ENCODE peak calls at places on chromosomes 4 and X, in ten cellular contexts. W is OCI-LY7, G is brain microvascular endothelial cell, R is GM10248, U is choroid plexus epithelial cell, M is left lung, Y is nephron progenitor cell, L is AG04449, Q is fibroblast of lung, C is spleen. D is an unnamed sample.

GRCh38 chrX:340121-340520 is 21.5 kb upstream of the GTPBP6 start:
- DNase-seq in W (no peak), G (no peak), R (no peak), U (no peak), M (peak; percentile 49), Y (no peak), L (no peak), Q (no peak), C (peak; percentile 45), D (no peak)

GRCh38 chrX:31350808-31351074 is 278.9 kb upstream of the FTHL17 start:
- DNase-seq in W (no peak), G (no peak), R (no peak), U (no peak), M (no peak), Y (no peak), L (no peak), Q (no peak), C (no peak), D (no peak)

GRCh38 chrX:101595739-101596419 is 21.9 kb downstream of the ARMCX6 start:
- DNase-seq in W (peak; percentile 53), G (peak; percentile 40), R (peak; percentile 68), U (peak; percentile 85), M (no peak), Y (peak; percentile 23), L (no peak), Q (peak; percentile 64), C (no peak), D (peak; percentile 75)

GRCh38 chrX:10832103-10832502 is 211.7 kb upstream of the MID1 start:
- DNase-seq in W (no peak), G (no peak), R (no peak), U (no peak), M (no peak), Y (no peak), L (no peak), Q (no peak), C (no peak), D (no peak)

GRCh38 chrX:19613645-19614323 is 98.5 kb upstream of the MAP3K15 start:
- DNase-seq in W (no peak), G (no peak), R (no peak), U (no peak), M (peak; percentile 64), Y (no peak), L (no peak), Q (no peak), C (no peak), D (no peak)

GRCh38 chrX:103691059-103691458 is 4.6 kb upstream of the MORF4L2 start:
- DNase-seq in W (no peak), G (no peak), R (no peak), U (no peak), M (no peak), Y (no peak), L (no peak), Q (no peak), C (no peak), D (no peak)

GRCh38 chr4:127641524-127641923 is 8.8 kb downstream of the INTU start:
- DNase-seq in W (no peak), G (no peak), R (no peak), U (no peak), M (no peak), Y (no peak), L (no peak), Q (peak; percentile 39), C (no peak), D (peak; percentile 31)

GRCh38 chr4:122576261-122577188 is 44.3 kb downstream of the IL21 start:
- DNase-seq in W (peak; percentile 35), G (peak; percentile 70), R (peak; percentile 48), U (peak; percentile 78), M (no peak), Y (no peak), L (no peak), Q (peak; percentile 39), C (no peak), D (peak; percentile 77)

GRCh38 chrX:53048169-53049126 is at the start of gene GPR173:
- DNase-seq in W (peak; percentile 56), G (peak; percentile 43), R (no peak), U (peak; percentile 64), M (no peak), Y (peak; percentile 41), L (no peak), Q (peak; percentile 81), C (no peak), D (peak; percentile 81)

GRCh38 chr4:36244257-36245084 is at the start of gene ARAP2:
- DNase-seq in W (peak; percentile 73), G (no peak), R (peak; percentile 82), U (peak; percentile 35), M (peak; percentile 95), Y (peak; percentile 59), L (no peak), Q (peak; percentile 68), C (peak; percentile 96), D (peak; percentile 10)

GRCh38 chrX:41110801-41111625 is 25.8 kb downstream of the USP9X start:
- DNase-seq in W (no peak), G (peak; percentile 37), R (no peak), U (no peak), M (no peak), Y (no peak), L (no peak), Q (peak; percentile 67), C (no peak), D (peak; percentile 25)

GRCh38 chr4:145333786-145334185 is 147.9 kb upstream of the SMAD1 start:
- DNase-seq in W (no peak), G (no peak), R (no peak), U (no peak), M (no peak), Y (no peak), L (no peak), Q (no peak), C (no peak), D (no peak)

GRCh38 chr4:99008051-99008450 is 12.5 kb downstream of the METAP1 start:
- DNase-seq in W (no peak), G (no peak), R (no peak), U (no peak), M (no peak), Y (no peak), L (no peak), Q (no peak), C (no peak), D (no peak)

GRCh38 chr4:108114503-108114902 is 54.2 kb downstream of the LEF1 start:
- DNase-seq in W (peak; percentile 23), G (no peak), R (no peak), U (peak; percentile 40), M (no peak), Y (no peak), L (no peak), Q (no peak), C (no peak), D (no peak)

GRCh38 chrX:101080326-101080725 is 1.6 kb downstream of the TMEM35A start:
- DNase-seq in W (no peak), G (no peak), R (no peak), U (no peak), M (no peak), Y (no peak), L (no peak), Q (no peak), C (no peak), D (no peak)

GRCh38 chr4:90833698-90834097 is 706.5 kb downstream of the CCSER1 start:
- DNase-seq in W (no peak), G (no peak), R (no peak), U (no peak), M (no peak), Y (no peak), L (no peak), Q (no peak), C (no peak), D (no peak)

GRCh38 chrX:132615396-132616131 is 126.7 kb upstream of the MBNL3 start:
- DNase-seq in W (peak; percentile 47), G (peak; percentile 34), R (no peak), U (peak; percentile 65), M (no peak), Y (peak; percentile 76), L (no peak), Q (peak; percentile 17), C (no peak), D (peak; percentile 51)

GRCh38 chr4:124640037-124640730 is 72.3 kb downstream of the ANKRD50 start:
- DNase-seq in W (no peak), G (peak; percentile 82), R (no peak), U (peak; percentile 66), M (no peak), Y (no peak), L (no peak), Q (peak; percentile 88), C (no peak), D (peak; percentile 96)

GRCh38 chr4:89419121-89419695 is 111.6 kb upstream of the GPRIN3 start:
- DNase-seq in W (no peak), G (no peak), R (no peak), U (no peak), M (no peak), Y (no peak), L (no peak), Q (no peak), C (no peak), D (no peak)

DNA sequence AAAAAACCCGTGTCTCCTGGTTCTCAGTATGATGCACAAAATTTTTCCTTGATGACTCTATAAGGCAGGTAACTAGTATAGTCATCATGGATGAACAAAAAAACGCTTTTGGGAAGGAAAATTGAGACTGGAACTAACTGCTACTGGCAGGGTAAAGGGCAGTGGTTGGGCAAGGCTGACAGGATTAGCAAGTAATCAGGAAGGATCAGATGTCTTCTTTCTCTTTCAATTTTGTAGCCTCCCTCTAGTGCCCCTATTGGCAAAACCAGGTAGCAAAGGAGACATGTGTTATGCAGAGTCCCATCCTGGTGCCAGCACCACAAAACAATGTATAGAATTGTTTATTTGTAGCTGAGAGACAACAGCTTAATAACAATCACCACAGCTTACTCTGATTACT is 12.8 kb upstream of the SLITRK4 start:
- DNase-seq in W (peak; percentile 0), G (no peak), R (no peak), U (no peak), M (no peak), Y (no peak), L (no peak), Q (no peak), C (no peak), D (peak; percentile 26)
- TF ChIP-seq CTCF in W (peak; percentile 38), G (no peak), R (no peak), U (no peak), M (no peak), Y (peak; percentile 31), L (no peak), Q (peak; percentile 7), C (no peak), D (no peak)

GRCh38 chrX:129759576-129760061 is 20.1 kb upstream of the SASH3 start:
- DNase-seq in W (no peak), G (peak; percentile 57), R (no peak), U (peak; percentile 91), M (peak; percentile 70), Y (no peak), L (peak; percentile 47), Q (peak; percentile 93), C (peak; percentile 85), D (peak; percentile 79)
- TF ChIP-seq CTCF in W (no peak), G (no peak), R (peak; percentile 3), U (peak; percentile 23), M (no peak), Y (no peak), L (no peak), Q (peak; percentile 18), C (no peak), D (no peak)

GRCh38 chr4:10173039-10173753 is 56.6 kb upstream of the WDR1 start:
- DNase-seq in W (no peak), G (peak; percentile 42), R (no peak), U (peak; percentile 71), M (no peak), Y (no peak), L (no peak), Q (peak; percentile 24), C (no peak), D (peak; percentile 86)
- TF ChIP-seq CTCF in W (no peak), G (no peak), R (no peak), U (peak; percentile 6), M (no peak), Y (no peak), L (no peak), Q (no peak), C (no peak), D (peak; percentile 28)

GRCh38 chr4:242121-242848 is 63.0 kb downstream of the ZNF732 start:
- DNase-seq in W (peak; percentile 84), G (peak; percentile 46), R (peak; percentile 53), U (peak; percentile 74), M (peak; percentile 82), Y (peak; percentile 6), L (no peak), Q (peak; percentile 47), C (peak; percentile 89), D (peak; percentile 53)
- TF ChIP-seq CTCF in W (peak; percentile 93), G (peak; percentile 62), R (peak; percentile 61), U (peak; percentile 65), M (peak; percentile 77), Y (peak; percentile 29), L (peak; percentile 9), Q (peak; percentile 36), C (peak; percentile 83), D (peak; percentile 70)